ENCODE peak calls at places on chromosomes 4 and X, in five cellular contexts. D is K562, F is A549, J is IMR-90, N is H1. V is an unnamed sample.

GRCh38 chr4:4334798-4335520 is 44.9 kb downstream of the ZBTB49 start:
- DNase-seq in F (peak), J (peak), D (peak), N (peak), V (peak)

GRCh38 chr4:19455850-19456602 is 795.7 kb upstream of the SLIT2 start:
- DNase-seq in J (no peak), F (no peak), D (peak), N (no peak), V (no peak)

GRCh38 chrX:133151320-133151719 is 54.4 kb upstream of the USP26 start:
- DNase-seq in N (no peak), J (no peak), F (no peak), D (no peak), V (peak)

GRCh38 chr4:182547435-182547834 is 304.2 kb downstream of the TENM3 start:
- DNase-seq in J (no peak), N (no peak), D (no peak), F (no peak), V (no peak)

GRCh38 chrX:40094900-40095587 is 2.7 kb downstream of the BCOR start:
- DNase-seq in J (no peak), N (no peak), D (no peak), F (no peak), V (no peak)

GRCh38 chrX:14916017-14916674 is 42.9 kb downstream of the MOSPD2 start:
- DNase-seq in J (peak), N (no peak), D (no peak), F (no peak), V (no peak)

GRCh38 chrX:70433848-70434351 is 10.7 kb upstream of the DLG3 start:
- DNase-seq in D (peak), J (peak), F (peak), N (peak), V (peak)

GRCh38 chr4:134126161-134126560 is 75.4 kb downstream of the PABPC4L start:
- DNase-seq in J (no peak), F (no peak), D (no peak), N (no peak), V (no peak)

GRCh38 chr4:118884716-118885115 is 3.9 kb upstream of the SYNPO2 start:
- DNase-seq in F (no peak), J (no peak), N (no peak), D (no peak), V (no peak)

GRCh38 chr4:118888666-118889312 is at the start of gene SYNPO2:
- DNase-seq in F (peak), D (peak), N (peak), J (peak), V (no peak)

GRCh38 chr4:118894034-118894433 is 5.4 kb downstream of the SYNPO2 start:
- DNase-seq in F (no peak), N (no peak), J (no peak), D (no peak), V (no peak)

GRCh38 chr4:118883861-118884260 is 4.8 kb upstream of the SYNPO2 start:
- DNase-seq in D (no peak), J (no peak), F (no peak), N (no peak), V (no peak)

GRCh38 chr4:118889313-118889694 is 650 bp downstream of the SYNPO2 start:
- DNase-seq in D (no peak), F (no peak), N (no peak), J (no peak), V (no peak)
- H3K27ac ChIP-seq in D (no peak), F (no peak), N (no peak), J (no peak), V (no peak)

GRCh38 chr4:20995015-20995414 is 294.8 kb downstream of the PACRGL start:
- DNase-seq in J (no peak), N (no peak), D (no peak), F (no peak), V (no peak)
- TF ChIP-seq MAFK in J (no peak), N (no peak), D (no peak), F (no peak), V (no peak)

DNA sequence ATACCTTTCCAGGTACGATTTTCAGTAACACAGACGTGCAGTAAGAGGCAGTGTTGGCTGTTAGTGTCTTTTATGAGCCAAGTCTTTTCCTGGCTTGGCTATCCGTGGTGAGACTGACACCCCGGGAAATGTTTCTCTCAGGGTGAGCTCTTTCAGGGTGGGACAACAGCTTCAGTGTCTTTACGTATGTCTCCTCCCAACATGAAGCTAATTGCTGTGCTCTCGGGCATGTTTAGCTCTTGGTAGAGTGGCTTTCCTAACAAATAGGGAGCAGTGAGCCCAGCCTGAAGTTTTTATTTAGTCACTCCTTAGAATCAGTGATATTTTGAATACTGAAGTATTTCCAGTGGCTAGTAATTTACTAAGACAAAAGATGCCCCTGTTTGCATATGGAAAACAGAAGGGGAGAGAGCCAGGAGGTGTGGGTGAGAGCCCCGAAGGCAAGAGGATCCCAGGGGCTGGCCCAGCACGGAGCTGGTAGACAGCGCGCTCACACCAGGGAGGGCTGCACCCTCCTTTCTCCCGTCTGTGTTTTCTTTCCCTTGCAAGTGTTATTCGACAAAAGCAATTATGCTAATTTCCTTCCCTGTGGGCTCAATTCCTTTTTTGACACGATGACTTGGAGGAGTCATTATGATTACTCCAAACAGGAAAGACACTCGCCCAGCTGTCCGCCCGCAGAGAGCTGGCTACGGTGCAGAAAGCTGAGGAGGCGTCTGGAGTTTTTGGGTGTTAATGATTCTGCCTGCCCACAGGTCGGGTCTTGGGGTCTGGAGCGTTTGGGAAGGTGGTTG is 47.7 kb downstream of the PDGFRA start:
- DNase-seq in D (no peak), F (no peak), N (peak), J (no peak), V (no peak)
- H3K27ac ChIP-seq in D (no peak), F (no peak), N (no peak), J (peak), V (no peak)

DNA sequence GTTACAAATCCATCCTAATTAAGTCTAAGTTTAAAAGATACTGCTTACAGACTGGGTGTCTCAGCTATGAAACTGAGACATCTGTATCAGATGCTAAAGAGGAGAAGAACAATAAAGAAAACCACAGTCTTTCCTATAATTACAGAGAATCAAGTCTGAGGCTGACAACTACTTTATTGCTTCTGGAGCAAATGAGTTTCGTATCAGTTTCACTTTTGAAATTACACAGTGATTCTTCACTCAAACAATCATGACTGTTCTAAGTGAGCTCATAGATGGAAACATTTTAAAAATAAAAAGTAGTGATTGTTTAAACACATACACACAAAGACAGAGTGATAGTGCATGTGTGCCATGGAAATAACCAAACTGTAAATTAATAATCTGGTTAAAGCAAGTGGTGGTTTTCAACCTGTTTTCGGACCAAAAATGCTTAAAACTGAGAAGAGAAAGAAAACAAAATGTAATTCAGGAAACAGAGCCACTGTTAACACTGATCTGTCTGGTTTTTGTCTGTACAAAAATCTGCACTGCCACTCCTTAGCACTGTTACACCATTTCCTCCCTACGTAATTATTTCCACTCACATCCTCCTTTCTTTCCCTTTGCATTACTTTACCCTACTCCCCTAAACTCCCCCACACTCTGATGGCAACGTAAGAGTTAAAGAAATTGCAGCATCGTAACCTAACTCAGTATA is 12.5 kb downstream of the RFC1 start:
- DNase-seq in D (no peak), J (peak), N (no peak), F (no peak), V (no peak)
- TF ChIP-seq MAFK in D (no peak), J (no peak), N (no peak), F (no peak), V (no peak)

DNA sequence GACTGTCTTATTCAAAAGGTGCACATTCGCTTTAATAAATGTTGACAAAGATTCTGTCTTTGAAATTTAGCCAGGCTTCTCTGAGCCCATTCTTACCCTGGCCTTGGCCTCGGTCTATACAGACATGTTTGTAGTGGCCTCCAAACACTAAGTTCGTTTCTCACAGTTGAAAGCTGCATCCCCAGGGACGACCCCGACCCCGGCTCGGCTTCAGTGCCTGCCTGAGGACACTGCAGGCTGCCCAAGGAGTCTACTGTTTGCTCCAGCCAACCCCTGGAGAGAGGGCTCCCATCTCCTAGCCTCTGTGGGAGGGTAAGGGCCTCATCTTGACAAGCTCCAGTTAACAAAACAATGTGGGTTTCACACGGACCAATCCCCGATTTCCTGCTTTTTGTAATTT is 390.6 kb upstream of the ZFP42 start:
- DNase-seq in D (no peak), F (no peak), J (no peak), N (no peak), V (no peak)
- H3K27ac ChIP-seq in D (no peak), F (no peak), J (no peak), N (no peak), V (no peak)

GRCh38 chr4:8599091-8599460 is 6.5 kb downstream of the CPZ start:
- DNase-seq in F (no peak), D (no peak), N (no peak), J (no peak), V (no peak)
- TF ChIP-seq MAFK in F (no peak), D (no peak), N (no peak), J (no peak), V (no peak)

GRCh38 chr4:149751174-149751573 is 64.5 kb downstream of the IQCM start:
- DNase-seq in N (no peak), D (no peak), F (no peak), J (no peak), V (no peak)
- H3K27ac ChIP-seq in N (no peak), D (no peak), F (no peak), J (no peak), V (no peak)